ENCODE peak calls at places on chromosomes 11 and 22, in five cellular contexts. N, G, I, Y and U are unnamed samples.

GRCh38 chr11:16226245-16226644 is 130.1 kb downstream of the SOX6 start:
- DNase-seq in N (no peak), G (peak), I (no peak), Y (no peak), U (no peak)

GRCh38 chr11:111634981-111635705 is 32.9 kb downstream of the SIK2 start:
- DNase-seq in N (no peak), G (no peak), I (no peak), Y (no peak), U (no peak)

GRCh38 chr11:47408598-47409439 is 429 bp downstream of the SLC39A13 start:
- DNase-seq in N (no peak), G (no peak), I (no peak), Y (no peak), U (no peak)

GRCh38 chr11:67079065-67079464 is 22.4 kb downstream of the RHOD start:
- DNase-seq in N (no peak), G (no peak), I (no peak), Y (no peak), U (no peak)

GRCh38 chr22:22938672-22939536 is 51.3 kb downstream of the IGLL5 start:
- DNase-seq in N (no peak), G (no peak), I (no peak), Y (no peak), U (no peak)

GRCh38 chr22:46533434-46533833 is 4.0 kb downstream of the CELSR1 start:
- DNase-seq in N (no peak), G (peak), I (no peak), Y (no peak), U (no peak)

GRCh38 chr22:29073618-29074275 is 912 bp downstream of the KREMEN1 start:
- DNase-seq in N (no peak), G (peak), I (no peak), Y (no peak), U (no peak)

GRCh38 chr11:59866397-59866796 is at the start of gene TCN1:
- DNase-seq in N (no peak), G (no peak), I (no peak), Y (no peak), U (no peak)

GRCh38 chr11:100632970-100633452 is 54.1 kb upstream of the ARHGAP42 start:
- DNase-seq in N (no peak), G (peak), I (no peak), Y (no peak), U (no peak)

GRCh38 chr11:71459767-71460320 is 6.8 kb downstream of the NADSYN1 start:
- DNase-seq in N (no peak), G (no peak), I (no peak), Y (no peak), U (no peak)

GRCh38 chr22:21714784-21715183 is 20.8 kb downstream of the YPEL1 start:
- DNase-seq in N (no peak), G (no peak), I (no peak), Y (no peak), U (no peak)

GRCh38 chr22:50523806-50524663 is 1.4 kb downstream of the SCO2 start:
- DNase-seq in N (no peak), G (no peak), I (peak), Y (no peak), U (no peak)

GRCh38 chr22:17751596-17751995 is 22.7 kb downstream of the BID start:
- DNase-seq in N (no peak), G (no peak), I (no peak), Y (no peak), U (no peak)

GRCh38 chr22:30283342-30283741 is 6.0 kb downstream of the CASTOR1 start:
- DNase-seq in N (no peak), G (no peak), I (no peak), Y (no peak), U (no peak)

GRCh38 chr11:130168105-130168504 is 8.5 kb downstream of the ST14 start:
- DNase-seq in N (no peak), G (no peak), I (no peak), Y (no peak), U (no peak)

GRCh38 chr22:24230911-24231656 is 13.8 kb downstream of the GGT5 start:
- DNase-seq in N (no peak), G (peak), I (no peak), Y (no peak), U (no peak)

GRCh38 chr11:76209956-76210885 is 3.9 kb upstream of the WNT11 start:
- DNase-seq in N (no peak), G (peak), I (peak), Y (no peak), U (no peak)

GRCh38 chr11:86765146-86765663 is 35.1 kb upstream of the PRSS23 start:
- DNase-seq in N (no peak), G (no peak), I (no peak), Y (no peak), U (no peak)

GRCh38 chr22:24421428-24421931 is 5.9 kb upstream of the ADORA2A start:
- DNase-seq in N (no peak), G (peak), I (no peak), Y (no peak), U (no peak)

GRCh38 chr11:20397281-20397680 is 9.8 kb downstream of the PRMT3 start:
- DNase-seq in N (no peak), G (peak), I (peak), Y (no peak), U (no peak)

GRCh38 chr11:18329196-18329870 is 7.0 kb downstream of the GTF2H1 start:
- DNase-seq in N (no peak), G (no peak), I (no peak), Y (no peak), U (no peak)

GRCh38 chr11:85809881-85810280 is 1.1 kb downstream of the SYTL2 start:
- DNase-seq in N (no peak), G (peak), I (no peak), Y (no peak), U (no peak)

GRCh38 chr22:19238900-19239299 is 52.6 kb downstream of the CLTCL1 start:
- DNase-seq in N (no peak), G (no peak), I (no peak), Y (no peak), U (no peak)

GRCh38 chr11:65316979-65317786 is 2.5 kb downstream of the CDC42EP2 start:
- DNase-seq in N (no peak), G (peak), I (no peak), Y (no peak), U (no peak)

GRCh38 chr22:41197046-41197807 is 7.9 kb upstream of the L3MBTL2 start:
- DNase-seq in N (peak), G (peak), I (peak), Y (peak), U (peak)

GRCh38 chr11:128776434-128777284 is 82.8 kb downstream of the FLI1 start:
- DNase-seq in N (no peak), G (peak), I (peak), Y (no peak), U (no peak)

GRCh38 chr11:132342408-132342807 is 972.0 kb downstream of the NTM start:
- DNase-seq in N (no peak), G (no peak), I (no peak), Y (no peak), U (no peak)

GRCh38 chr11:1297576-1298473 is 11.6 kb downstream of the TOLLIP start:
- DNase-seq in N (no peak), G (no peak), I (no peak), Y (no peak), U (no peak)

GRCh38 chr22:45009881-45010531 is at the start of gene PHF21B:
- DNase-seq in N (no peak), G (peak), I (peak), Y (peak), U (peak)

GRCh38 chr22:41873391-41873790 is 40.5 kb downstream of the SREBF2 start:
- DNase-seq in N (no peak), G (no peak), I (no peak), Y (no peak), U (no peak)

GRCh38 chr11:61810671-61811175 is 6.1 kb downstream of the FADS1 start:
- DNase-seq in N (no peak), G (no peak), I (no peak), Y (no peak), U (no peak)

GRCh38 chr11:78349614-78350013 is 68.0 kb downstream of the GAB2 start:
- DNase-seq in N (no peak), G (no peak), I (no peak), Y (no peak), U (no peak)